ENCODE peak calls at places on chromosomes 12 and 14, in ten cellular contexts. G is aorta; V is GM12878; N is CD4-positive, alpha-beta T cell; P is activated CD8-positive, alpha-beta T cell treated with anti-CD3 and anti-CD28 coated beads for 36 hours; T is CD8-positive, alpha-beta T cell; U is gastroesophageal sphincter; S is HCT116; R is activated B cell treated with CpG ODN at 0.5 μM for 24 hours; C is natural killer cell. Z is an unnamed sample.

GRCh38 chr12:40336573-40337199 is 111.9 kb downstream of the LRRK2 start:
- ATAC-seq in V (peak), C (no peak), U (no peak), S (peak), G (no peak), T (no peak), R (peak), N (no peak), P (no peak), Z (no peak)

GRCh38 chr14:80906946-80907345 is 34.6 kb downstream of the CEP128 start:
- ATAC-seq in N (no peak), S (no peak), R (no peak), C (no peak), T (no peak), V (no peak), U (no peak), G (no peak), P (no peak), Z (no peak)

GRCh38 chr12:2027379-2027778 is 23.1 kb upstream of the DCP1B start:
- ATAC-seq in U (no peak), G (no peak), R (no peak), N (no peak), C (no peak), V (no peak), P (no peak), S (no peak), T (no peak), Z (no peak)

GRCh38 chr14:51253880-51254279 is 13.8 kb downstream of the TMX1 start:
- ATAC-seq in V (no peak), P (no peak), S (no peak), T (no peak), G (no peak), U (no peak), R (no peak), C (no peak), N (no peak), Z (no peak)

GRCh38 chr12:2543801-2544200 is 251.0 kb upstream of the FKBP4 start:
- ATAC-seq in R (no peak), V (no peak), U (no peak), P (peak), S (no peak), C (no peak), G (no peak), T (no peak), N (no peak), Z (no peak)

GRCh38 chr12:89212339-89212771 is 139.9 kb downstream of the DUSP6 start:
- ATAC-seq in C (no peak), U (peak), G (no peak), R (no peak), S (no peak), T (no peak), N (no peak), V (no peak), P (no peak), Z (peak)

GRCh38 chr14:50666772-50667490 is 1.2 kb downstream of the SAV1 start:
- ATAC-seq in V (peak), G (peak), C (peak), P (no peak), N (peak), S (peak), R (peak), T (peak), U (peak), Z (peak)

GRCh38 chr14:20732950-20733650 is 12.6 kb upstream of the EDDM3A start:
- ATAC-seq in T (no peak), R (no peak), V (no peak), C (no peak), G (no peak), P (no peak), U (peak), N (no peak), S (no peak), Z (no peak)

GRCh38 chr12:116601524-116601923 is 42.3 kb downstream of the MAP1LC3B2 start:
- ATAC-seq in T (no peak), V (no peak), R (no peak), N (no peak), P (peak), G (no peak), C (no peak), S (peak), U (no peak), Z (peak)

GRCh38 chr12:53757095-53757770 is 5.5 kb upstream of the CISTR start:
- ATAC-seq in P (peak), N (peak), U (peak), V (peak), S (peak), C (peak), G (peak), R (peak), T (peak), Z (peak)

GRCh38 chr12:110732572-110732971 is 10.1 kb downstream of the PPP1CC start:
- ATAC-seq in T (no peak), N (no peak), U (no peak), C (no peak), P (no peak), S (no peak), R (no peak), V (no peak), G (no peak), Z (no peak)

GRCh38 chr12:59734371-59734770 is 138.5 kb downstream of the SLC16A7 start:
- ATAC-seq in N (no peak), U (no peak), P (no peak), R (no peak), G (no peak), S (no peak), V (no peak), C (no peak), T (no peak), Z (no peak)

GRCh38 chr12:83318386-83318971 is 631.8 kb downstream of the TMTC2 start:
- ATAC-seq in U (no peak), T (no peak), G (no peak), V (no peak), N (no peak), S (no peak), P (no peak), R (no peak), C (no peak), Z (no peak)

GRCh38 chr12:51839310-51839943 is 9.1 kb downstream of the FIGNL2 start:
- ATAC-seq in V (no peak), C (no peak), R (no peak), U (no peak), T (no peak), G (no peak), P (no peak), S (no peak), N (no peak), Z (no peak)

GRCh38 chr12:3164454-3165310 is 87.5 kb downstream of the TSPAN9 start:
- ATAC-seq in U (no peak), T (no peak), C (no peak), G (no peak), N (no peak), V (no peak), P (no peak), S (no peak), R (no peak), Z (no peak)

GRCh38 chr12:91387461-91388134 is 205.0 kb upstream of the DCN start:
- ATAC-seq in S (no peak), C (no peak), G (no peak), V (no peak), N (no peak), T (no peak), U (no peak), P (no peak), R (no peak), Z (no peak)

GRCh38 chr14:34203271-34203722 is 252.4 kb upstream of the EGLN3 start:
- ATAC-seq in N (no peak), V (no peak), P (no peak), C (no peak), U (no peak), G (no peak), R (no peak), S (no peak), T (no peak), Z (peak)

GRCh38 chr12:7158866-7159600 is 28.9 kb downstream of the CLSTN3 start:
- ATAC-seq in V (no peak), S (no peak), T (no peak), U (no peak), G (no peak), R (no peak), C (no peak), N (no peak), P (no peak), Z (no peak)

GRCh38 chr14:68783408-68784297 is 9.2 kb downstream of the ZFP36L1 start:
- ATAC-seq in C (no peak), U (no peak), R (no peak), T (no peak), G (no peak), N (no peak), S (no peak), P (no peak), V (no peak), Z (no peak)

GRCh38 chr14:102785598-102785963 is 8.3 kb downstream of the TRAF3 start:
- ATAC-seq in S (peak), T (no peak), P (no peak), U (no peak), V (peak), N (no peak), G (no peak), C (no peak), R (no peak), Z (no peak)

GRCh38 chr12:38163442-38163801 is 153.2 kb upstream of the ALG10B start:
- ATAC-seq in G (no peak), R (no peak), T (no peak), P (no peak), U (no peak), C (no peak), S (no peak), V (no peak), N (no peak), Z (peak)

GRCh38 chr12:14982562-14982961 is 9.7 kb downstream of the PDE6H start:
- ATAC-seq in S (no peak), N (no peak), T (no peak), U (peak), R (no peak), P (no peak), G (no peak), C (no peak), V (no peak), Z (no peak)

GRCh38 chr12:54352022-54352531 is 12.2 kb downstream of the GPR84 start:
- ATAC-seq in S (no peak), N (peak), T (peak), U (peak), R (peak), C (no peak), P (peak), V (no peak), G (no peak), Z (no peak)